ENCODE peak calls at places on chromosome 6, in nine cellular contexts. U, G, I, X, E, O, A, T and B are unnamed samples.

GRCh38 chr6:3001773-3002293 is 2.1 kb downstream of the NQO2 start:
- DNase-seq in U (no peak), A (no peak), G (no peak), X (peak), O (peak), I (no peak), E (peak), T (no peak), B (peak)

GRCh38 chr6:141033101-141033500 is 1099.6 kb upstream of the GJE1 start:
- DNase-seq in X (no peak), G (no peak), U (no peak), T (no peak), I (no peak), O (peak), E (no peak), A (no peak), B (no peak)

GRCh38 chr6:169101036-169101805 is 152.4 kb downstream of the THBS2 start:
- DNase-seq in T (peak), A (no peak), G (no peak), U (no peak), I (no peak), E (no peak), O (no peak), X (no peak), B (no peak)

GRCh38 chr6:101509556-101509955 is 116.0 kb downstream of the GRIK2 start:
- DNase-seq in I (no peak), U (no peak), A (no peak), E (no peak), X (no peak), T (no peak), G (no peak), O (no peak), B (no peak)

GRCh38 chr6:160634706-160635105 is 29.4 kb downstream of the LPA start:
- DNase-seq in E (no peak), A (no peak), I (no peak), O (peak), T (peak), X (no peak), G (no peak), U (no peak), B (no peak)

GRCh38 chr6:111870054-111870750 is 3.0 kb downstream of the FYN start:
- DNase-seq in O (no peak), X (peak), T (no peak), A (no peak), E (no peak), U (no peak), G (no peak), I (no peak), B (no peak)

GRCh38 chr6:45052325-45052724 is 275.8 kb upstream of the RUNX2 start:
- DNase-seq in O (no peak), X (no peak), T (no peak), A (no peak), I (no peak), G (no peak), U (no peak), E (no peak), B (no peak)

GRCh38 chr6:141548969-141549368 is 583.8 kb upstream of the GJE1 start:
- DNase-seq in E (no peak), T (no peak), A (no peak), X (peak), G (no peak), O (peak), I (no peak), U (no peak), B (no peak)

GRCh38 chr6:113184291-113184690 is 672.9 kb upstream of the MARCKS start:
- DNase-seq in O (no peak), T (no peak), U (no peak), G (no peak), E (no peak), X (no peak), A (no peak), I (no peak), B (no peak)
- TF ChIP-seq CTCF in O (no peak), T (no peak), U (no peak), G (no peak), E (no peak), X (no peak), A (no peak), I (no peak), B (no peak)

DNA sequence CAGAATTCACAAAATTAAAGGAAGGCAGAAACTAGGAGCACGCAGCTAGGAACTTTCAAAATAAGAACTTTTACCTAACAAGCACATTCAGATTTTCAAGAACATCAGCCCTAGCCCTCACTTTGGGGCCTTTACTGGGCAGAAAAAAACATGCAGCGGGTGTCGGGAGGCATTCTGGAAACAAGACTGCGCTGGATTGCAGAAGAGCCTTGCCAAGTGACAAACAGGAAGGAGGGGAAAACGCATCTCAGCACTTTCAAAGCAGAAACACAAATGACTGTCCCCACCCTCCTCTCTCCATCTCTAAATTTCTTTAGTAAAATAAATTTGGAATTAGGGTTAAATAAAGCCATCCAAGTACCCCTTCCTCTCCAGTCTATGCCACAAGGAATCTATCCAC is 74.6 kb upstream of the RREB1 start:
- DNase-seq in G (no peak), U (no peak), X (no peak), E (no peak), T (no peak), O (no peak), I (no peak), A (no peak), B (no peak)
- TF ChIP-seq CTCF in G (no peak), U (no peak), X (no peak), E (no peak), T (no peak), O (no peak), I (no peak), A (no peak), B (no peak)

DNA sequence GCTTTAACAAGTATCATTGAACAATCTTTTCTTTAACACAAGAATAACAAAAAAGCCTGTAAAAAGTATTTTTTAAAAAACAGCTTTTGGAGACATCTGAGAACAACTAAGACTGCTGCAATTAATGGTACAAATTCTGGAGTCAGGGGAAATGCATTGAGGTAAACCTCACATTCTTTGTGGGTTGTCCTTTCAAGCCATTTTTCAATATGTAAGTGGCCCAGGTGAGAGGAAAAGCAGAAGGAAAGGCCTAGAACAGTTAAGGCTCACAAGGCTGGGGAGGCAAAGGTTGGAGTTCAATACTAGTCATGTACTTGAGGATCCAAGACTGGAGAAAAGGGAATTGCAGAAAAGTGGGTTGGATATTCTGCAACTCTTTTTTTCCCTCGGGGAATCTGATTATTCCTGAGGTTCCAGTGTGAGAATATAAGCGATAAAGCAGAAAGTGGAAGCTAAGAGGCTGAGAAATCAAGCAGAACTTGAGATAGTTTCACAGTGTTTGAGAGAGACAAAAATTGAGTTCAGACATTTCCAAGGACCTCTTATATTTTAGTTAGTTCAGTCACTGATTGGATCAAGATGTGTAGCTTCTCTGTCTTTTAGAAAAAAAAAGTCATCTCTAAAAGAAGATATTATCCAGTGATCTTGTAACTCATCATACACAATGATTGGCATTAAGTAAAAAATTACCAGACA is 25.0 kb upstream of the TXLNB start:
- DNase-seq in A (no peak), E (no peak), X (no peak), T (no peak), G (no peak), U (no peak), O (no peak), I (no peak), B (no peak)
- TF ChIP-seq CTCF in A (no peak), E (no peak), X (no peak), T (no peak), G (no peak), U (no peak), O (no peak), I (no peak), B (no peak)

GRCh38 chr6:135090819-135091218 is 36.2 kb upstream of the HBS1L start:
- DNase-seq in I (no peak), U (no peak), A (no peak), T (no peak), O (no peak), E (no peak), X (no peak), G (no peak), B (no peak)

GRCh38 chr6:135089901-135090300 is 35.3 kb upstream of the HBS1L start:
- DNase-seq in O (no peak), A (no peak), I (no peak), X (no peak), U (no peak), G (no peak), T (no peak), E (no peak), B (no peak)

GRCh38 chr6:135088232-135088760 is 33.7 kb upstream of the HBS1L start:
- DNase-seq in O (no peak), E (no peak), A (no peak), I (no peak), U (no peak), X (peak), T (no peak), G (no peak), B (no peak)

GRCh38 chr6:135087803-135088202 is 33.2 kb upstream of the HBS1L start:
- DNase-seq in O (no peak), A (peak), U (no peak), X (peak), E (no peak), T (no peak), G (no peak), I (no peak), B (peak)

DNA sequence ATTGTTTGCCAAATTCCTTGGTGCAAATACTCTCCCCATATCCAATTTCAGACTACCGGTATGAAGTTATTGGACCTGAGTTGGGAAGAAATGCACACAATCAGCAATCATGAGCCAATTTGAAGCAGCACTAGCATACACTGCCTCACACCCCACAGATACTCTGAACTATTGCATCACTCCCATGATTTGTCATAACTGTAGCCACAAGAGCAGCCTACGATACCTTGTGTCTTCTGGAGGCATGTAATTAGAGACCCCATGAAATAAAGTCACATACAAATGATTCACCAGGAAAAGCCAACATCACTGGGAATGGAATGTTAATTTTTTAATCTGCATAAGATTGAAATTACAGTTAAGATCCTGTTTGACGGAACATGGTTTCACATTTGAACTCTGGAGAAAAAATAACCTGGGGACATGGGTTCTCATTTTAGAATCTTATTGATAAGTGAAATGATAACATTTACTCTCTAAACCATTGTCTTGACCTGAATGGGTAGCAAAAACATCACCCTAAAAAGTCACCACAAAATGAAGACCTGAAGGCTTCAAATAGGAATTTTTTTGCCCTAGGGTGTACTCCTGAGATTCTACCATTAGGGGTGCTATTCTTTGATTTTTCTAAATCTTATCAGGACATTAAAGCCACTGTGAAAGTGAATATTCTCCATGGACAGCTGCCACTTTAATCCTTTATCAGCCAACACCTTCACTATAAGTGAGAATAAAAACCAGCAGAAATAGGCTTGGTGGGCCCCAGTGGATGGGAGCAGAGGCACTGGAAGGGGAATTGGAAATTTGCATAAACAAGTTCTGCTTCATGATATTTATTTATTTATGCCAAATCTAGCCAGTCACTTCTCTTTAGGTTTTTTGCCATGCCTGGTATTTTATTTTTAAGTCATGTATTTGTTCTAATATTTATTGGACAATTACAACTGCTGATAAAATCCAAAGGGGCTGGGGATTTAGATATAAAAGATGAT is 34.5 kb upstream of the HBS1L start:
- DNase-seq in X (peak), O (peak), U (no peak), A (no peak), I (no peak), G (no peak), E (peak), T (no peak), B (peak)
- TF ChIP-seq CTCF in X (peak), O (peak), U (peak), A (peak), I (peak), G (no peak), E (peak), T (peak), B (peak)

GRCh38 chr6:148959008-148959407 is 212.2 kb downstream of the UST start:
- DNase-seq in I (no peak), E (no peak), G (no peak), U (no peak), T (no peak), X (no peak), A (no peak), O (no peak), B (no peak)
- TF ChIP-seq CTCF in I (no peak), E (no peak), G (no peak), U (no peak), T (no peak), X (no peak), A (no peak), O (no peak), B (no peak)

DNA sequence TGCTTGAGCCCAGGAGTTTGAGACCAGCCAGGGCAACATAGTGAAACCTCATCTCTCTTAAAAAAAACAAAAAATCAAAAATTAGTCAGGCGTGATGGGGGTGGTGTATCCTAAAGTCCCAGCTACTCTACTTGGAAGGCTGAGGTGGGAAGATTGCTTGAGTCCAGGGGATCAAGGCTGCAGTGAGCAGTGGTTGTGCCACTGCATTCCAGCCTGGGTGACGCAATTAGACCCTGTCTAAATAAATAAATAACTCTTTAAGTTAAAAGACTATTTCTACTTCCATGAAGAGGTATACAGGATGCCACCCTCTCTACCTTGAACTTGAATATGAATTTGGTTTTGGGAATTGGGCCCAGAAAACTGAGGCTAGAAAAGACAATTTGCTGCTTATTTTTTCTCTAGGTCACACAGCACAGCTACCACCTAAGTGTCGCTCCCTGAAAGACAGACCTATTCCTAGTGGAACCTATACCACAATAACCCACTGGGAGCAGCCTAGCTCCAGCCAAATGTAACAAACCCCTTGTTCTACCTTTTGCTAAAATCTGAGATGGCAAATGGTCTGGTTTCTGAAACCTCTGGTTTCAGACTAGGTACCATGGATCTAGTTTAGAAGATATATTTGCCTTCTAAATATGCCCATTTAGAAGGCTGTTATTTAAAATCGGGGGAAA is 35.2 kb downstream of the HMGCLL1 start:
- DNase-seq in T (no peak), G (no peak), X (no peak), E (no peak), U (no peak), A (no peak), O (no peak), I (no peak), B (no peak)
- TF ChIP-seq CTCF in T (no peak), G (no peak), X (no peak), E (peak), U (no peak), A (no peak), O (peak), I (no peak), B (no peak)

GRCh38 chr6:170260686-170261085 is 30.2 kb downstream of the DLL1 start:
- DNase-seq in T (no peak), A (no peak), G (no peak), O (no peak), E (peak), I (no peak), X (no peak), U (no peak), B (no peak)
- TF ChIP-seq CTCF in T (no peak), A (no peak), G (no peak), O (no peak), E (peak), I (no peak), X (peak), U (peak), B (no peak)

GRCh38 chr6:90631046-90631445 is 44.2 kb upstream of the MAP3K7 start:
- DNase-seq in O (no peak), A (no peak), G (no peak), X (no peak), U (no peak), E (no peak), T (no peak), I (no peak), B (no peak)
- TF ChIP-seq CTCF in O (peak), A (no peak), G (no peak), X (no peak), U (no peak), E (no peak), T (no peak), I (no peak), B (no peak)

DNA sequence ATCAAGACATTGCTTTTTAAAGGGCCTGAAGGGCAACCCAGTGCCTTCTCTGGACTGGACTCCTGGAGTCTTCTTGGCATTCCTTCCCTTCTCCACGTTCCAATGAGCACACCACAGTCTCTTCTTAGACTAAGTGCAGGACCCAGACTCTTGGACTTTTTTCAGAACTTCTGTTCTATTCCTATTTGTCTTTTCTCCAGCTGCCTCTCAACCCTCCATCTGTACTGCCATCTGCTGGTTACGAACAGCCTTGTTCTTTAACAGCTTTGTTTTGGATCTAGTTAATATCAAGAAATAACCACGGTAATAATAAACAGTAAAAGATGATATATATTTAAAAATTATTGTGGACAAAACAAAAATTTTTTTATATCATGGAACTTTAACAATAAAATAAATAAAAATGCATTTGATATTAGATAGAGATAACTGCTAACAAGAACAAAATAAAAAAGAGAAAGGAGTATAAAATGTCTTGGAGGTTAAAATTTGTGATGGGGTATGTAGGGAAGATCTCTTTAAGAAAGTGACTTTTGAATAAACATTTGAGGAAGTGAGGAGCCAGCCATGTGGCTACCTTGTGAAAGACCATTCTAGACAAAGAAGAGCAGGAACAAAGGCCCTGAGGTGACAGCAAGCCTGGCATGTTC is 105.1 kb upstream of the HCRTR2 start:
- DNase-seq in O (peak), A (no peak), X (peak), T (no peak), I (peak), E (peak), U (peak), G (no peak), B (no peak)
- TF ChIP-seq CTCF in O (peak), A (no peak), X (peak), T (peak), I (peak), E (peak), U (peak), G (no peak), B (peak)

GRCh38 chr6:37340639-37340943 is 13.2 kb upstream of the RNF8 start:
- DNase-seq in T (no peak), O (no peak), G (no peak), E (no peak), X (no peak), I (no peak), U (no peak), A (no peak), B (no peak)
- TF ChIP-seq CTCF in T (no peak), O (no peak), G (no peak), E (no peak), X (no peak), I (no peak), U (no peak), A (no peak), B (no peak)